ENCODE peak calls at places on chromosomes 7 and 10, in eight cellular contexts. H, R, C, K, Y, I, F and O are unnamed samples.

GRCh38 chr7:29297194-29297890 is 102.8 kb downstream of the CHN2 start:
- DNase-seq in H (no peak), R (no peak), C (no peak), K (no peak), Y (peak; percentile 26), I (no peak), F (no peak), O (no peak)

GRCh38 chr10:126247454-126247975 is 140.8 kb downstream of the ADAM12 start:
- DNase-seq in H (no peak), R (no peak), C (peak; percentile 93), K (peak; percentile 65), Y (no peak), I (no peak), F (peak; percentile 100), O (peak; percentile 86)

GRCh38 chr7:252981-253380 is 37.0 kb upstream of the FOXL3 start:
- DNase-seq in H (no peak), R (peak; percentile 82), C (no peak), K (no peak), Y (no peak), I (no peak), F (no peak), O (peak; percentile 25)

GRCh38 chr10:120977892-120978291 is 126.7 kb downstream of the WDR11 start:
- DNase-seq in H (no peak), R (no peak), C (no peak), K (no peak), Y (no peak), I (no peak), F (no peak), O (no peak)

GRCh38 chr10:108412323-108412722 is 1247.8 kb upstream of the SORCS1 start:
- DNase-seq in H (no peak), R (no peak), C (no peak), K (no peak), Y (no peak), I (no peak), F (no peak), O (no peak)

GRCh38 chr7:29488977-29489376 is 74.7 kb upstream of the PRR15 start:
- DNase-seq in H (no peak), R (no peak), C (no peak), K (no peak), Y (no peak), I (no peak), F (peak; percentile 89), O (no peak)

GRCh38 chr10:132107211-132107946 is 41.6 kb downstream of the JAKMIP3 start:
- DNase-seq in H (no peak), R (peak; percentile 42), C (peak; percentile 66), K (peak; percentile 30), Y (peak; percentile 34), I (no peak), F (no peak), O (no peak)

GRCh38 chr7:150393325-150393724 is 14.2 kb downstream of the ZNF775 start:
- DNase-seq in H (no peak), R (no peak), C (no peak), K (no peak), Y (no peak), I (no peak), F (no peak), O (no peak)

GRCh38 chr10:73965890-73966768 is 31.8 kb upstream of the VCL start:
- DNase-seq in H (peak; percentile 88), R (peak; percentile 80), C (peak; percentile 93), K (peak; percentile 71), Y (peak; percentile 51), I (no peak), F (peak; percentile 98), O (peak; percentile 89)

GRCh38 chr10:133422821-133423771 is 1.3 kb downstream of the SPRN start:
- DNase-seq in H (no peak), R (no peak), C (peak; percentile 73), K (peak; percentile 41), Y (no peak), I (no peak), F (peak; percentile 18), O (no peak)

GRCh38 chr7:7639847-7640220 is 718 bp upstream of the UMAD1 start:
- DNase-seq in H (no peak), R (no peak), C (no peak), K (no peak), Y (no peak), I (peak; percentile 80), F (peak; percentile 64), O (no peak)

GRCh38 chr10:72796042-72796441 is 97.5 kb upstream of the OIT3 start:
- DNase-seq in H (no peak), R (no peak), C (no peak), K (no peak), Y (no peak), I (no peak), F (peak; percentile 50), O (no peak)

GRCh38 chr10:102064868-102065560 is at the start of gene HPS6:
- DNase-seq in H (peak; percentile 74), R (peak; percentile 96), C (peak; percentile 97), K (peak; percentile 96), Y (peak; percentile 91), I (peak; percentile 84), F (peak; percentile 97), O (peak; percentile 97)

GRCh38 chr10:102067091-102067916 is 2.2 kb downstream of the HPS6 start:
- DNase-seq in H (no peak), R (no peak), C (peak; percentile 73), K (no peak), Y (no peak), I (no peak), F (no peak), O (no peak)

GRCh38 chr10:102066421-102067068 is 1.4 kb downstream of the HPS6 start:
- DNase-seq in H (no peak), R (no peak), C (peak; percentile 48), K (no peak), Y (no peak), I (no peak), F (peak; percentile 34), O (no peak)

GRCh38 chr10:102065561-102066420 is 642 bp downstream of the HPS6 start:
- DNase-seq in H (no peak), R (peak; percentile 70), C (peak; percentile 82), K (peak; percentile 65), Y (peak; percentile 48), I (peak; percentile 14), F (peak; percentile 63), O (peak; percentile 78)

DNA sequence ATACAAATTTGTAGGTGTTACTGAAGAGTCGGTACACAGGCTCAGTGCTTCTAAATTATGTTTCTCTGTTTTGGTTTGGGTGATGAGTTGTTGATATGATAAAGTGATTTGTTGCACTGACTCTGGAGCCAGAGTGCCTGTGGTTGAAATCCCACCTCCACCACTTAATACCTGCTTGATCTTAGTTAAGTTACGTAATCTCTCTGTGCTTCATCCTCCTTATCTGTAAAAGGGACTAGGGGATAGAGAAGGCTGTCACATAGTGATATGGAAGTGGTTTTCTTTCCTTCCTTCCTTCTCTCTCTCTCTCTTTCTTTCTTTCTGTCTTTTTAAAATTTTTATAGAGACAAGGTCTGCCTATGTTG is 664 bp upstream of the HPS6 start:
- DNase-seq in H (no peak), R (no peak), C (no peak), K (no peak), Y (no peak), I (no peak), F (no peak), O (no peak)
- H3K4me3 ChIP-seq in H (peak overlapping the region; percentile 73), R (peak overlapping the region; percentile 90), C (no peak overlapping the region), K (peak overlapping the region; percentile 95), Y (peak overlapping the region; percentile 77), I (peak overlapping the region; percentile 72), F (peak overlapping the region; percentile 76), O (no peak overlapping the region)

GRCh38 chr10:6927001-6927400 is 346.9 kb upstream of the PRKCQ start:
- DNase-seq in H (no peak), R (no peak), C (no peak), K (no peak), Y (no peak), I (no peak), F (no peak), O (no peak)
- H3K4me1 ChIP-seq in H (no peaks in the 10 kb centered on the region), R (no peaks in the 10 kb centered on the region), C (no peaks in the 10 kb centered on the region), K (peaks cover 16% of the 10 kb centered on the region), Y (no peaks in the 10 kb centered on the region), I (peaks cover 29% of the 10 kb centered on the region), F (peaks cover 15% of the 10 kb centered on the region), O (no peaks in the 10 kb centered on the region)

GRCh38 chr7:63925626-63926460 is 72.8 kb upstream of the ZNF722 start:
- DNase-seq in H (peak; percentile 93), R (peak; percentile 95), C (peak; percentile 95), K (peak; percentile 95), Y (peak; percentile 80), I (peak; percentile 96), F (peak; percentile 87), O (peak; percentile 98)

GRCh38 chr7:63927261-63927660 is 71.4 kb upstream of the ZNF722 start:
- DNase-seq in H (no peak), R (no peak), C (no peak), K (no peak), Y (no peak), I (no peak), F (no peak), O (no peak)

GRCh38 chr7:63931057-63931600 is 67.5 kb upstream of the ZNF722 start:
- DNase-seq in H (no peak), R (no peak), C (no peak), K (no peak), Y (no peak), I (no peak), F (no peak), O (peak; percentile 46)

DNA sequence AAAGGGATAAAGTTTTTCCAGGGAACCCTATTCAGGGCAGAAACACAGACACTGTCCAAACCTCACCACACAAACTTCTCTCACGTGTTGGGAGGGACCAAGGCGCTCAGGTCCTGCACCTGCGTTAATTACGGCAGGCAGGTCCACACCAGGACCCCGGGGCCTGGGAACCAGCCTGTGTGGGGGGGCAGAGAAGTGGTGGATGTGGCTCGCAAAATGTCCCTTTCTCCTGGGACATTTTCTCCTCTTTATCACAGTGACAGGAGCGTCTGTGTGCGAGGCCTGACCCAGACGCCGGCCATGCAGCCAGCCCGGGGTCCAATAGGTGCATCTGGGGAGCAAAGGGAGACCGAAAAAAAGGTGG is 73.4 kb upstream of the ZNF722 start:
- DNase-seq in H (no peak), R (no peak), C (no peak), K (no peak), Y (no peak), I (peak; percentile 2), F (peak; percentile 1), O (peak; percentile 57)
- H3K4me3 ChIP-seq in H (peak overlapping the region; percentile 58), R (peak overlapping the region; percentile 80), C (peak overlapping the region; percentile 76), K (peak overlapping the region; percentile 67), Y (peak overlapping the region; percentile 59), I (peak overlapping the region; percentile 37), F (peak overlapping the region; percentile 77), O (peak overlapping the region; percentile 56)

GRCh38 chr7:24827589-24827988 is 70.3 kb upstream of the GSDME start:
- DNase-seq in H (no peak), R (no peak), C (no peak), K (no peak), Y (no peak), I (no peak), F (peak; percentile 87), O (no peak)

GRCh38 chr7:24827027-24827426 is 69.8 kb upstream of the GSDME start:
- DNase-seq in H (no peak), R (no peak), C (no peak), K (no peak), Y (no peak), I (no peak), F (no peak), O (no peak)

GRCh38 chr7:24825931-24826661 is 68.8 kb upstream of the GSDME start:
- DNase-seq in H (peak; percentile 72), R (no peak), C (no peak), K (no peak), Y (no peak), I (no peak), F (peak; percentile 78), O (no peak)

GRCh38 chr7:24825315-24825917 is 68.2 kb upstream of the GSDME start:
- DNase-seq in H (no peak), R (no peak), C (no peak), K (no peak), Y (no peak), I (no peak), F (peak; percentile 25), O (no peak)

GRCh38 chr7:24826662-24827020 is 69.4 kb upstream of the GSDME start:
- DNase-seq in H (no peak), R (no peak), C (no peak), K (no peak), Y (no peak), I (peak; percentile 52), F (no peak), O (no peak)
- H3K4me1 ChIP-seq in H (no peaks in the 10 kb centered on the region), R (peaks cover 22% of the 10 kb centered on the region), C (no peaks in the 10 kb centered on the region), K (peaks cover 38% of the 10 kb centered on the region), Y (peaks cover 11% of the 10 kb centered on the region), I (peaks cover 47% of the 10 kb centered on the region), F (peaks cover 70% of the 10 kb centered on the region), O (peaks cover 10% of the 10 kb centered on the region)